ENCODE peak calls at places on chromosomes 1 and 21, in four cellular contexts. I, R, K and E are unnamed samples.

GRCh38 chr1:215636258-215636965 is 69.3 kb downstream of the KCTD3 start:
- DNase-seq in R (no peak), K (no peak), I (no peak), E (no peak)

GRCh38 chr1:212825798-212826452 is 21.5 kb downstream of the SPATA45 start:
- DNase-seq in I (no peak), K (no peak), R (no peak), E (no peak)

GRCh38 chr1:82321794-82322193 is 521.1 kb downstream of the ADGRL2 start:
- DNase-seq in K (no peak), R (no peak), I (peak; percentile 66), E (no peak)

GRCh38 chr1:83705091-83705490 is 293.8 kb downstream of the TTLL7 start:
- DNase-seq in R (no peak), K (no peak), I (no peak), E (no peak)

GRCh38 chr1:165928075-165928731 is 100.8 kb downstream of the UCK2 start:
- DNase-seq in R (no peak), I (peak; percentile 43), K (peak; percentile 75), E (no peak)

GRCh38 chr1:198449281-198449680 is 91.2 kb downstream of the ATP6V1G3 start:
- DNase-seq in K (no peak), R (no peak), I (no peak), E (no peak)

GRCh38 chr21:26626187-26626586 is 53.1 kb upstream of the CYYR1 start:
- DNase-seq in K (no peak), I (no peak), R (no peak), E (no peak)

GRCh38 chr1:171948491-171948890 is 107.2 kb downstream of the DNM3 start:
- DNase-seq in K (peak; percentile 24), I (peak; percentile 79), R (no peak), E (no peak)

GRCh38 chr1:20095564-20096434 is 23.5 kb downstream of the PLA2G2D start:
- DNase-seq in R (peak; percentile 60), K (no peak), I (no peak), E (no peak)

GRCh38 chr1:65813956-65814355 is 21.3 kb downstream of the PDE4B start:
- DNase-seq in R (no peak), K (no peak), I (no peak), E (no peak)

GRCh38 chr1:13793088-13793730 is 93.2 kb downstream of the PRDM2 start:
- DNase-seq in R (no peak), I (no peak), K (no peak), E (no peak)
- TF ChIP-seq POLR2AphosphoS5 in R (no peak), I (no peak), K (no peak), E (no peak)

DNA sequence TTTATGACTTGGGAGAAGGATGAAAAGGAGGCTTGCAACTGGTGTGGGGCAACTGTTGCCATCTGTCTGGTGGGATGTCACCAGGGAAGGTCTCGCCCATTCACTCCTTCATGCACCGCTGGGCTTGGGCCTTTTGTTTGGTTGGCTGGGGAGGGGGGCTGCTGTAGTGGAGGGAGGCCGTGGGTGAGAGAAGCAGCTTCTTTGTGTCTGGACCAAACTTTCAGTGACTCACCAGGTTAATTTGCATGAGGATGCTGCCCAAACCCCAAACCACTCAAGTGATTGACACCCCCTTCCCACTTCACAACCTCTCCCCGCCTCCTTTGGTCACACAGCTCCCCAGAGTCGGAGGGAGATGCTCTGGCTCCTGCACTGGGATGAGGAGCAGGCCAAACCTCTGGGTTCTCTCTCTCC is 19.7 kb downstream of the BTG2 start:
- DNase-seq in R (peak; percentile 45), I (no peak), K (peak; percentile 70), E (peak; percentile 48)
- TF ChIP-seq POLR2AphosphoS5 in R (no peak), I (no peak), K (no peak), E (no peak)

DNA sequence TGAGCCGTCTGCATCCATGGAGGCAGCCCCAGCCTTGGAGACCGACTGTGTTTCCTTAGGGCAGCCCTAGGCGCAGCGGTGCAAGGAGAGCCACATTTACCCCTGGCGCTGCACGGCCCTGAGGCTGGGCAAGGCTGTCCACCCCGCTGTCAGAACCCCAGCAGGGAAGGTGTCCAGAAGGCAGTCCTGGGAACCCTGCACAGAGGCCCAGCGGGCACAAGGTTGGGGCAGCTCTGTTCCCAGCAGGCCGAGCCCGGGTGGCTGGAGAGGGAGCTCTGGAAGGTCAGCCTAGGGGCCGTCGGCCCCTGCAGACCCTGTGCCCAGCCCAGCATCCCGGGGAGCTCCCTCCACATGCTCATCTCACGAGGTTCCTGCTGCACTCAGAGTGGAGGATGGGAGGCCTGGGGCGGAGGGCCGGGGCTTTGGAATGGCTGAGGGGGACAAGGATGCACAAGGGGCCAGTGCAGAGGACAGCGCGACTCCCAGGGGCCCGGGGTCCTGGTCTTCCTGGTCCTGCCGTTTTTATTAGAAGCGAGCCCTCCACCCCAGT is 19.9 kb upstream of the SAMD11 start:
- DNase-seq in K (no peak), I (no peak), R (no peak), E (peak; percentile 48)
- TF ChIP-seq POLR2AphosphoS5 in K (no peak), I (no peak), R (no peak), E (no peak)

DNA sequence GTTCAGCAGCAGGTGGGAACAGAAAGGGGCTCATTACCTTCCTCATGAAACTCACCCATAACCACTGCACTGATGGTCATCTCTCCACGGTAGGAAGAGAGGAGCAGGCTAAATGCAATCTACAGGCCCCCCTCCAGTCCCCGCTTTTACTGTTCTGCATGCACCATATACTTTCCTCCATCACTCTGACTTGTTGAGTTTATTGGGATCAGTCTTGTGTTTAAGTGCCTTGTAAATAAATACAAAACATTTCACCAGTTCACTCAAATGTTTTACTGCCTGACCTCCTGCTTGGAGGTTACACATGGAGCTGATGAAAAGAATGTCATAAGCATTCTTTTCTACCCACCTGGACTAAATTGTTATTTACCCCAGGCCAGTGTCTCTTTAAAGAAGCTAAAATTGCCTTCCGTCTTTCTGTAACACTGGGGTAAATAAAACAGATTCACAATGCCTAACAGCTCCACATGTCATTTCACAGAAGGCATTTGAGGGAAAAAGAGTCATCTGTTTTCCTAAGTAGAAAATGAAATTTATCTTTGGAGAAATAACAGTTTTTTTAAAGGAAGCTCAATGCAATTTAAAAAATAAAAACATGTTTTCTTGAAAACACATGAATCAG is 30.7 kb downstream of the PTPN14 start:
- DNase-seq in K (no peak), R (no peak), I (no peak), E (no peak)
- TF ChIP-seq POLR2AphosphoS5 in K (no peak), R (no peak), I (no peak), E (no peak)

GRCh38 chr1:213938776-213939175 is 49.0 kb upstream of the PROX1 start:
- DNase-seq in I (no peak), K (no peak), R (no peak), E (no peak)

GRCh38 chr1:213931804-213932203 is 56.0 kb upstream of the PROX1 start:
- DNase-seq in K (peak; percentile 78), I (no peak), R (no peak), E (peak; percentile 53)

GRCh38 chr1:213936571-213936970 is 51.2 kb upstream of the PROX1 start:
- DNase-seq in K (no peak), I (no peak), R (no peak), E (no peak)

GRCh38 chr1:213939888-213940287 is 47.9 kb upstream of the PROX1 start:
- DNase-seq in K (peak; percentile 2), R (no peak), I (no peak), E (no peak)

DNA sequence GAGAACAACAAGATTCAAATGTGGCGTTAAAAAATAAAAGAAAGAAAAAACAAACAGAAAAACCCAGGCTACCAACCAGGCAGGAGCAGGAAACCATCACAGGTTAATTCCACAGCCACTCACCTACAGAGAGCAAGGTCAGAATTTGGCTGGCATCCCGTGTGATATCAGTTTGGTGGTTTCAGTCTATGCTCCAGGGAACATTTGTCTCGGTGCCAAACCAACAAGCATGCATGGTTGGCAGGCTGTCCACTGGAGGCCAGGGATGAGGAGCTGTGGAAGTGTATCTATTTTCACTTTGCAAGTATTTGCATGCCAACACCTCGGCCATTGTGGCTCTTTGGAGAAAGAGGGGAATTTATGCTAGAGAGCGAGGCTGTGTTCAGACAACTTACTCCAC is 53.1 kb upstream of the PROX1 start:
- DNase-seq in R (peak; percentile 62), I (no peak), K (no peak), E (no peak)
- TF ChIP-seq POLR2AphosphoS5 in R (no peak), I (no peak), K (no peak), E (no peak)

DNA sequence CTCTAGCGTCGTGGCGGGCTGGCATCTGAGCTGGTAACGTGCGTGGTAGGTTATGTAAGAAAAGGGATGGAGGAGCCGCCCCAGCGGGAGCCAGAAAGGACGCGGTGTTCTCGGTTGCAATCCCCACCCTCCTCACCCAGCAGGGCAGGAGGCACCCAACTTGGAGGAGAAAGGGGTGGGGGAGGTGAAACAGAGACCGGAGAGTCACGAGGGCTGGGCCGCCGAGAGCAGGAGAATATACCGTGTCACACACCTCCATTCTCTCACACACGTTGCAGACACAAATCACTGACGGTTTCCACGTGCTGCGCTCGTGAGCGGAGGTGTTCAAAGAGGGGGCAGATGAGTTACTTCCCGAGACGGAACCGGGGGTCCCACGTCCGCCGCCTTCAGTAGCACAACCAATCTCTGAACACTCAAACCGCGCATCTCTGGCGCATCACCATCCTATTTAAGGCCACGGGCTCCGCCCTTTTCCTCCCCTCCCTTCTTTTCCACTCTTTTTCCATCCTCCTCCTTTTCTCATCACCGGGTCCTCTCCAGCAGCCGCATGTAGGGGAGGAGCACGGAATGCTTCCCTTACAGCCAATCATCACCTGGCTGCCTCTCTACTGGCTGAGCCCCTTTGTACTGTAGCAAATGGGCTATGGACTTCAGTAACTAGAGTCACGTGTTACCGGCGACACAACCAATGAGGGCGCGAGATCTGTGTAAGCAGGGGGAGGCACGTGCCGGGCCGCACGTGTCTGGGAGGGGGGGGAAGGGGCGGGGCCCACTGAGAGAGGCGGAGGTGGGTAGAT is at the start of gene CIART:
- DNase-seq in R (peak; percentile 95), K (peak; percentile 99), I (peak; percentile 91), E (peak; percentile 88)
- TF ChIP-seq POLR2AphosphoS5 in R (peak; percentile 16), K (peak; percentile 63), I (no peak), E (peak; percentile 86)

DNA sequence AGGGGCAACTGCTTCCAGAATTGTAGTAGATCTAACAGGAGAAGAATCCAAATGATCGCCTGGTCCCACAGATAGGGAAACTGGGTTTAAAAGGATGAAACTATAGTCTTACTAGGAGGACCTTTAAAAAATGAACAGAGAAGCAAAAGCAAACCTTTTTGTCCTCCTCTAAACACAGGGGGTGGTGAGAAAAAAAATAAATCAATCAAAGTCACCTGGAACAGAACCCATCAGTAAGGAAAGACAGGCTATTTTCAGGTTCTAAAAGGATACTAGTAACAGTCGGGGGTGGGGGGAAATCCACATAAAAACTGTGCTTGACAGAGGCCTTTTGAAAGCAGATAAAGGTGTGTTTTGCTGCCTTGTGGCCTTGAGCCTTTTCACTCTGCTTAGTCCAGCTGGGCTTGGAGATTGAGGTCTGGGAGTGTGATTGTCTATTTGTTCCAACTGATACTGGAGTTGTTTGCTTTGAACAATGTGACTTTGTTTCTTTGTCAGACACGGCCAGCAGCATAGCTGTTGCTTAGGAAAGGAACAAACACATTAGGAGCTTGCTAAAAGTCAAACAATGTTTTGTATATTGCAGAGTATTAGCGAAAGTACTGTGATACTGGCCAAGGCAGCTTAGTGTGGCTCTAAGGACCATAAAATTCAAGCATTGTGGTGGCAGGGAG is 141.1 kb upstream of the IRF2BP2 start:
- DNase-seq in R (no peak), K (no peak), I (peak; percentile 33), E (no peak)
- TF ChIP-seq POLR2AphosphoS5 in R (no peak), K (no peak), I (no peak), E (no peak)